ENCODE peak calls at places on chromosomes 4 and X, in five cellular contexts. One of them, this sample, is unnamed.

GRCh38 chr4:22607382-22607781 is 85.4 kb upstream of the GBA3 start:
- DNase-seq in H9: peak; percentile 52
- DNase-seq in keratinocyte: no peak
- DNase-seq in IMR-90: peak; percentile 31
- DNase-seq in HepG2: peak; percentile 35
- DNase-seq in this sample: peak; percentile 3

GRCh38 chr4:102759835-102760644 is 728 bp downstream of the MANBA start:
- DNase-seq in H9: no peak
- DNase-seq in keratinocyte: no peak
- DNase-seq in IMR-90: peak; percentile 68
- DNase-seq in HepG2: peak; percentile 32
- DNase-seq in this sample: peak; percentile 6

GRCh38 chr4:169618286-169618685 is 2.1 kb upstream of the CLCN3 start:
- DNase-seq in H9: no peak
- DNase-seq in keratinocyte: no peak
- DNase-seq in IMR-90: peak; percentile 41
- DNase-seq in HepG2: no peak
- DNase-seq in this sample: no peak

GRCh38 chr4:10647811-10648210 is 36.8 kb downstream of the CLNK start:
- DNase-seq in H9: no peak
- DNase-seq in keratinocyte: no peak
- DNase-seq in IMR-90: peak; percentile 47
- DNase-seq in HepG2: no peak
- DNase-seq in this sample: no peak

GRCh38 chrX:66200050-66200664 is 36.1 kb downstream of the HEPH start:
- DNase-seq in H9: no peak
- DNase-seq in keratinocyte: no peak
- DNase-seq in IMR-90: no peak
- DNase-seq in HepG2: no peak
- DNase-seq in this sample: no peak

GRCh38 chr4:46329118-46329976 is 60.6 kb downstream of the GABRA2 start:
- DNase-seq in H9: peak; percentile 46
- DNase-seq in keratinocyte: no peak
- DNase-seq in IMR-90: peak; percentile 61
- DNase-seq in HepG2: peak; percentile 46
- DNase-seq in this sample: peak; percentile 45

GRCh38 chr4:40630335-40631021 is 814 bp upstream of the RBM47 start:
- DNase-seq in H9: peak; percentile 81
- DNase-seq in keratinocyte: no peak
- DNase-seq in IMR-90: no peak
- DNase-seq in HepG2: no peak
- DNase-seq in this sample: no peak

GRCh38 chr4:176475091-176475490 is 155.3 kb downstream of the SPCS3 start:
- DNase-seq in H9: no peak
- DNase-seq in keratinocyte: no peak
- DNase-seq in IMR-90: no peak
- DNase-seq in HepG2: no peak
- DNase-seq in this sample: no peak

GRCh38 chr4:166252487-166253402 is 379.7 kb downstream of the TLL1 start:
- DNase-seq in H9: no peak
- DNase-seq in keratinocyte: no peak
- DNase-seq in IMR-90: no peak
- DNase-seq in HepG2: peak; percentile 10
- DNase-seq in this sample: peak; percentile 4

GRCh38 chrX:140091276-140091886 is 126.1 kb upstream of the CXorf66 start:
- DNase-seq in H9: peak; percentile 58
- DNase-seq in keratinocyte: no peak
- DNase-seq in IMR-90: no peak
- DNase-seq in HepG2: no peak
- DNase-seq in this sample: peak; percentile 31

GRCh38 chrX:106615041-106615440 is 3.3 kb downstream of the RADX start:
- DNase-seq in H9: no peak
- DNase-seq in keratinocyte: no peak
- DNase-seq in IMR-90: no peak
- DNase-seq in HepG2: no peak
- DNase-seq in this sample: no peak

GRCh38 chrX:40527543-40527942 is 53.2 kb upstream of the ATP6AP2 start:
- DNase-seq in H9: no peak
- DNase-seq in keratinocyte: no peak
- DNase-seq in IMR-90: no peak
- DNase-seq in HepG2: no peak
- DNase-seq in this sample: no peak

GRCh38 chr4:108034560-108034959 is 44.9 kb downstream of the HADH start:
- DNase-seq in H9: no peak
- DNase-seq in keratinocyte: no peak
- DNase-seq in IMR-90: no peak
- DNase-seq in HepG2: no peak
- DNase-seq in this sample: no peak

GRCh38 chr4:76867880-76868655 is 29.9 kb downstream of the SOWAHB start:
- DNase-seq in H9: peak; percentile 84
- DNase-seq in keratinocyte: no peak
- DNase-seq in IMR-90: no peak
- DNase-seq in HepG2: no peak
- DNase-seq in this sample: no peak

GRCh38 chr4:180380733-180381132 is 1862.5 kb upstream of the TENM3 start:
- DNase-seq in H9: no peak
- DNase-seq in keratinocyte: no peak
- DNase-seq in IMR-90: peak; percentile 85
- DNase-seq in HepG2: no peak
- DNase-seq in this sample: no peak

GRCh38 chr4:6033381-6033780 is 15.2 kb upstream of the C4orf50 start:
- DNase-seq in H9: no peak
- DNase-seq in keratinocyte: no peak
- DNase-seq in IMR-90: no peak
- DNase-seq in HepG2: no peak
- DNase-seq in this sample: no peak

GRCh38 chr4:10175626-10176025 is 59.0 kb upstream of the WDR1 start:
- DNase-seq in H9: no peak
- DNase-seq in keratinocyte: no peak
- DNase-seq in IMR-90: no peak
- DNase-seq in HepG2: no peak
- DNase-seq in this sample: no peak

GRCh38 chr4:134421734-134422133 is 220.1 kb upstream of the PABPC4L start:
- DNase-seq in H9: no peak
- DNase-seq in keratinocyte: no peak
- DNase-seq in IMR-90: no peak
- DNase-seq in HepG2: no peak
- DNase-seq in this sample: no peak

GRCh38 chr4:181046809-181047208 is 1196.4 kb upstream of the TENM3 start:
- DNase-seq in H9: peak; percentile 37
- DNase-seq in keratinocyte: no peak
- DNase-seq in IMR-90: no peak
- DNase-seq in HepG2: no peak
- DNase-seq in this sample: no peak

GRCh38 chr4:100539706-100540105 is 21.9 kb upstream of the EMCN start:
- DNase-seq in H9: no peak
- DNase-seq in keratinocyte: no peak
- DNase-seq in IMR-90: no peak
- DNase-seq in HepG2: no peak
- DNase-seq in this sample: no peak

GRCh38 chr4:108601517-108601916 is 18.9 kb upstream of the RPL34 start:
- DNase-seq in H9: no peak
- DNase-seq in keratinocyte: no peak
- DNase-seq in IMR-90: no peak
- DNase-seq in HepG2: no peak
- DNase-seq in this sample: no peak

GRCh38 chr4:139241086-139241783 is 38.8 kb downstream of the MGARP start:
- DNase-seq in H9: peak; percentile 63
- DNase-seq in keratinocyte: no peak
- DNase-seq in IMR-90: no peak
- DNase-seq in HepG2: peak; percentile 72
- DNase-seq in this sample: no peak
- H3K9ac ChIP-seq in H9: no peak overlapping the region
- H3K9ac ChIP-seq in keratinocyte: no peak overlapping the region
- H3K9ac ChIP-seq in IMR-90: no peak overlapping the region
- H3K9ac ChIP-seq in HepG2: no peak overlapping the region
- H3K9ac ChIP-seq in this sample: no peak overlapping the region

DNA sequence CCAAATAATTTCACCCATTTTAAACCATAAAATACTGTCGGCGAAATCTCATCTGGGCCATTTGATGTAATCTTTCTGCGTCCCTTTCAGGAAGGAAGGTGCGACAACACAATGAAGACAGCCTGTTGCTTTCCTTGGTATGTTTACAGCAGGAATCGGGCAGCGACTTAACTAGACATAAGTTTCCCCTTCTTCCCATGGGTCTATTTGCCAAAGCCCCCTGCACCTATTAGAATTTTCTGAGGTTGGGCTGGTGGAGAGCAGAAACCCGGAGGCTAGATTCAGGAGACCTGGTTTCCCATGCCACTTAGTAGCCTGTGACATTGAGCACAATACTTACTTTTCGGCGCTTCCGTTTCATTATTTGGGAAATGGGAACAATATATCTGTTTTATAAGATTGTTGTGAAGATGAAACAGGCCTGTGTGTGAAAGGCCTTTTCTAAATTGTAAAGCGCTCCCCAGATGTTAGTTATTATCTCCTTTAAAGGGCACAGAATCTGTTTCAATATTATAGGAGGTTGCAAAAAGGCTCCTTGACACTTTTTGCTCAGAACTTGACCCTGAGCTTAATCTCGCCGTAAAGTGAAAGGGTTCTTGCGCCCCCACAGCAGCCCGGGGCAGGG is 552 bp upstream of the AFF1 start:
- DNase-seq in H9: no peak
- DNase-seq in keratinocyte: no peak
- DNase-seq in IMR-90: no peak
- DNase-seq in HepG2: no peak
- DNase-seq in this sample: no peak
- H3K4me1 ChIP-seq in H9: no peaks in the 10 kb centered on the region
- H3K4me1 ChIP-seq in keratinocyte: peaks cover 12% of the 10 kb centered on the region
- H3K4me1 ChIP-seq in IMR-90: peaks cover 1% of the 10 kb centered on the region
- H3K4me1 ChIP-seq in HepG2: peaks cover 35% of the 10 kb centered on the region
- H3K4me1 ChIP-seq in this sample: peaks cover 1% of the 10 kb centered on the region

GRCh38 chr4:26141101-26141830 is 179.5 kb upstream of the RBPJ start:
- DNase-seq in H9: no peak
- DNase-seq in keratinocyte: no peak
- DNase-seq in IMR-90: no peak
- DNase-seq in HepG2: no peak
- DNase-seq in this sample: no peak
- H3K9ac ChIP-seq in H9: no peak overlapping the region
- H3K9ac ChIP-seq in keratinocyte: no peak overlapping the region
- H3K9ac ChIP-seq in IMR-90: peak overlapping the region; percentile 24
- H3K9ac ChIP-seq in HepG2: no peak overlapping the region
- H3K9ac ChIP-seq in this sample: no peak overlapping the region

GRCh38 chr4:68129793-68130192 is at the start of gene TMPRSS11F:
- DNase-seq in H9: no peak
- DNase-seq in keratinocyte: peak; percentile 56
- DNase-seq in IMR-90: no peak
- DNase-seq in HepG2: no peak
- DNase-seq in this sample: no peak
- H3K4me1 ChIP-seq in H9: peaks cover 4% of the 10 kb centered on the region
- H3K4me1 ChIP-seq in keratinocyte: peaks cover 12% of the 10 kb centered on the region
- H3K4me1 ChIP-seq in IMR-90: no peaks in the 10 kb centered on the region
- H3K4me1 ChIP-seq in HepG2: no peaks in the 10 kb centered on the region
- H3K4me1 ChIP-seq in this sample: no peaks in the 10 kb centered on the region

DNA sequence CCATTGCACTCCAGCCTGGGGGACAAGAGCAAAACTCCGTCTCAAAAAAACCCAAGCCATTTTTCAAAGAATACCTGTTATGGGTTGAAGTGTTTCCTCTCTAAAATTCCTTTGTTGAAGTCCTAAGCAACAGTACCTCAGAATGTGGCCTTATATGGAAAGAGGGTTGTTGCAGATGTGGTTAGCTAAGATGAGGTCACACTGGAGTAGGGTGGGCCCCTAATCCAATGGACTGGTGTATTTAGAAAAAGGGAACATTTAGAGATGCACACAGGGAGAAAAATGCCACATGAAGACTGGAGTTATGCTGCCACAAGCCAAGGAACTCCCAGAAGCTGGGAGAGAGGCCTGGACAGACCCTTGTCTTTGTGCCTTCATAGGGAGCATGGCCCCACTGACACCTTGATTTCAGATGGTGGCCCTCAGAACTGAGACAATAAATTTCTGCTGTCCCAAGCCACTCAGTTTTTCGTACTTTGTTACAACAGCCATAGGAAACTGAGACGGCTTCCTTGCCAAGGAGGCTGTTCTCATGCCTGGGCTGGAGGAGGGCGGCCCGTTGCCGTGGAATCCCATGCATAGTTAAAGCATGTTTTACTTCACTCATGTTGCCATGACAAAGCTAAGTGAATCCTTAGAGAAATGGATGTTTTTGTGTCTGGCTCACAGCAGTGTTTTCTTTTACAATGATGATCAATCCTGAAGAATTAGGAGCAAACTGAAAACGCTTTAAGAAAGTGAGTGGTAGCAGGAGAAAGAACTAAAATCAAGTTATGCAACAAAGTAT is 16.5 kb downstream of the TRAPPC2 start:
- DNase-seq in H9: no peak
- DNase-seq in keratinocyte: no peak
- DNase-seq in IMR-90: peak; percentile 53
- DNase-seq in HepG2: no peak
- DNase-seq in this sample: no peak
- H3K9ac ChIP-seq in H9: no peak overlapping the region
- H3K9ac ChIP-seq in keratinocyte: no peak overlapping the region
- H3K9ac ChIP-seq in IMR-90: peak overlapping the region; percentile 59
- H3K9ac ChIP-seq in HepG2: no peak overlapping the region
- H3K9ac ChIP-seq in this sample: no peak overlapping the region

GRCh38 chr4:88010921-88011320 is 3.5 kb downstream of the PKD2 start:
- DNase-seq in H9: no peak
- DNase-seq in keratinocyte: no peak
- DNase-seq in IMR-90: peak; percentile 42
- DNase-seq in HepG2: no peak
- DNase-seq in this sample: no peak
- H3K4me1 ChIP-seq in H9: peaks cover 14% of the 10 kb centered on the region
- H3K4me1 ChIP-seq in keratinocyte: peaks cover 38% of the 10 kb centered on the region
- H3K4me1 ChIP-seq in IMR-90: peaks cover 16% of the 10 kb centered on the region
- H3K4me1 ChIP-seq in HepG2: peaks cover 61% of the 10 kb centered on the region
- H3K4me1 ChIP-seq in this sample: peaks cover 3% of the 10 kb centered on the region

GRCh38 chrX:20488473-20488872 is 221.8 kb upstream of the RPS6KA3 start:
- DNase-seq in H9: no peak
- DNase-seq in keratinocyte: no peak
- DNase-seq in IMR-90: no peak
- DNase-seq in HepG2: no peak
- DNase-seq in this sample: no peak

GRCh38 chrX:20481632-20482031 is 214.9 kb upstream of the RPS6KA3 start:
- DNase-seq in H9: no peak
- DNase-seq in keratinocyte: no peak
- DNase-seq in IMR-90: no peak
- DNase-seq in HepG2: no peak
- DNase-seq in this sample: no peak

GRCh38 chrX:20487227-20487626 is 220.5 kb upstream of the RPS6KA3 start:
- DNase-seq in H9: no peak
- DNase-seq in keratinocyte: peak; percentile 1
- DNase-seq in IMR-90: peak; percentile 24
- DNase-seq in HepG2: no peak
- DNase-seq in this sample: no peak
- H3K9ac ChIP-seq in H9: no peak overlapping the region
- H3K9ac ChIP-seq in keratinocyte: no peak overlapping the region
- H3K9ac ChIP-seq in IMR-90: no peak overlapping the region
- H3K9ac ChIP-seq in HepG2: no peak overlapping the region
- H3K9ac ChIP-seq in this sample: no peak overlapping the region

GRCh38 chrX:155065035-155065734 is 5.8 kb downstream of the CMC4 start:
- DNase-seq in H9: no peak
- DNase-seq in keratinocyte: no peak
- DNase-seq in IMR-90: peak; percentile 49
- DNase-seq in HepG2: no peak
- DNase-seq in this sample: no peak
- H3K4me1 ChIP-seq in H9: no peaks in the 10 kb centered on the region
- H3K4me1 ChIP-seq in keratinocyte: peaks cover 3% of the 10 kb centered on the region
- H3K4me1 ChIP-seq in IMR-90: peaks cover 6% of the 10 kb centered on the region
- H3K4me1 ChIP-seq in HepG2: peaks cover 22% of the 10 kb centered on the region
- H3K4me1 ChIP-seq in this sample: peaks cover 1% of the 10 kb centered on the region